ENCODE peak calls at places on chromosomes 12 and 14, in six cellular contexts. One of them, this sample, is unnamed.

GRCh38 chr12:83476695-83477094 is 790.0 kb downstream of the TMTC2 start:
- ATAC-seq in HCT116: no peak
- ATAC-seq in Panc1: no peak
- ATAC-seq in HepG2: no peak
- ATAC-seq in GM12878: no peak
- ATAC-seq in GM23338: no peak
- ATAC-seq in this sample: no peak

GRCh38 chr14:93039649-93040315 is 75.9 kb downstream of the ITPK1 start:
- ATAC-seq in HCT116: no peak
- ATAC-seq in Panc1: no peak
- ATAC-seq in HepG2: no peak
- ATAC-seq in GM12878: no peak
- ATAC-seq in GM23338: no peak
- ATAC-seq in this sample: peak

GRCh38 chr14:100755649-100756048 is 29.0 kb downstream of the DLK1 start:
- ATAC-seq in HCT116: peak
- ATAC-seq in Panc1: peak
- ATAC-seq in HepG2: no peak
- ATAC-seq in GM12878: no peak
- ATAC-seq in GM23338: no peak
- ATAC-seq in this sample: no peak

GRCh38 chr12:4974217-4974616 is 64.5 kb downstream of the KCNA1 start:
- ATAC-seq in HCT116: no peak
- ATAC-seq in Panc1: no peak
- ATAC-seq in HepG2: no peak
- ATAC-seq in GM12878: no peak
- ATAC-seq in GM23338: no peak
- ATAC-seq in this sample: no peak

GRCh38 chr14:60647081-60647836 is 2.0 kb downstream of the SIX1 start:
- ATAC-seq in HCT116: no peak
- ATAC-seq in Panc1: peak
- ATAC-seq in HepG2: peak
- ATAC-seq in GM12878: peak
- ATAC-seq in GM23338: peak
- ATAC-seq in this sample: no peak

GRCh38 chr12:120642086-120642485 is 1.7 kb downstream of the CABP1 start:
- ATAC-seq in HCT116: no peak
- ATAC-seq in Panc1: no peak
- ATAC-seq in HepG2: no peak
- ATAC-seq in GM12878: no peak
- ATAC-seq in GM23338: no peak
- ATAC-seq in this sample: no peak

GRCh38 chr14:98897605-98898309 is 374.2 kb downstream of the BCL11B start:
- ATAC-seq in HCT116: no peak
- ATAC-seq in Panc1: no peak
- ATAC-seq in HepG2: no peak
- ATAC-seq in GM12878: no peak
- ATAC-seq in GM23338: no peak
- ATAC-seq in this sample: no peak

GRCh38 chr14:105838107-105838506 is 311.7 kb downstream of the TMEM121 start:
- ATAC-seq in HCT116: no peak
- ATAC-seq in Panc1: no peak
- ATAC-seq in HepG2: no peak
- ATAC-seq in GM12878: no peak
- ATAC-seq in GM23338: no peak
- ATAC-seq in this sample: no peak

GRCh38 chr14:101072945-101073597 is 169.5 kb upstream of the RTL1 start:
- ATAC-seq in HCT116: peak
- ATAC-seq in Panc1: peak
- ATAC-seq in HepG2: peak
- ATAC-seq in GM12878: peak
- ATAC-seq in GM23338: peak
- ATAC-seq in this sample: no peak

GRCh38 chr12:120156315-120157259 is 37.9 kb downstream of the GCN1 start:
- ATAC-seq in HCT116: no peak
- ATAC-seq in Panc1: no peak
- ATAC-seq in HepG2: no peak
- ATAC-seq in GM12878: no peak
- ATAC-seq in GM23338: no peak
- ATAC-seq in this sample: no peak

GRCh38 chr12:54191126-54191525 is 2.3 kb upstream of the SMUG1 start:
- ATAC-seq in HCT116: no peak
- ATAC-seq in Panc1: no peak
- ATAC-seq in HepG2: no peak
- ATAC-seq in GM12878: no peak
- ATAC-seq in GM23338: no peak
- ATAC-seq in this sample: no peak

GRCh38 chr12:124680863-124681778 is 113.7 kb upstream of the NCOR2 start:
- ATAC-seq in HCT116: peak
- ATAC-seq in Panc1: peak
- ATAC-seq in HepG2: peak
- ATAC-seq in GM12878: peak
- ATAC-seq in GM23338: peak
- ATAC-seq in this sample: peak

GRCh38 chr12:120015313-120015712 is 26.3 kb downstream of the BICDL1 start:
- ATAC-seq in HCT116: no peak
- ATAC-seq in Panc1: no peak
- ATAC-seq in HepG2: no peak
- ATAC-seq in GM12878: peak
- ATAC-seq in GM23338: no peak
- ATAC-seq in this sample: no peak

GRCh38 chr14:67387195-67387594 is 24.8 kb downstream of the PLEK2 start:
- ATAC-seq in HCT116: peak
- ATAC-seq in Panc1: no peak
- ATAC-seq in HepG2: no peak
- ATAC-seq in GM12878: no peak
- ATAC-seq in GM23338: no peak
- ATAC-seq in this sample: no peak

GRCh38 chr14:65168840-65169239 is 66.5 kb upstream of the MAX start:
- ATAC-seq in HCT116: peak
- ATAC-seq in Panc1: no peak
- ATAC-seq in HepG2: no peak
- ATAC-seq in GM12878: peak
- ATAC-seq in GM23338: peak
- ATAC-seq in this sample: peak
- TF ChIP-seq POLR2AphosphoS5 in HCT116: no peak
- TF ChIP-seq POLR2AphosphoS5 in Panc1: no peak
- TF ChIP-seq POLR2AphosphoS5 in HepG2: no peak
- TF ChIP-seq POLR2AphosphoS5 in GM12878: no peak
- TF ChIP-seq POLR2AphosphoS5 in GM23338: no peak
- TF ChIP-seq POLR2AphosphoS5 in this sample: no peak

DNA sequence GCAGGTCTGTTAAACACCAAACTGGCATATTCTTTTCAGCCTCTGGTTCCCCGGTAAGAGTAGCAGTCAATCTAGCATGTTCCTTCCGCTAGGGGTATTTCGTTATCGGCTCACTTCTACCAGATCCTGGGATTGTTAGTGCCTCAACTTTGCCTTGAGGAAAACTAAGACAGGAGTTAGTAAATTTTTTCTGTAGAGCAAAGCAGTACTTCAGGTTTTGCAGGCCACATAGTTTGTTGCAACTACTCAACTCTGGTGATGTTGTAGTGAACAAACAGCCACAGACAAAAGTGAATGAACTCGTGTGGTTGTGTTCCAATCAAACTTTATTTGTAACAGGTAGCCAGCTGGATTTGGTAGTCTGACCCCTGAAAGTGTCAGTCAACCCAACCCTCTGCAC is 6.3 kb upstream of the CDH24 start:
- ATAC-seq in HCT116: no peak
- ATAC-seq in Panc1: no peak
- ATAC-seq in HepG2: no peak
- ATAC-seq in GM12878: no peak
- ATAC-seq in GM23338: no peak
- ATAC-seq in this sample: no peak
- H3K27ac ChIP-seq in HCT116: peak
- H3K27ac ChIP-seq in Panc1: no peak
- H3K27ac ChIP-seq in HepG2: no peak
- H3K27ac ChIP-seq in GM12878: no peak
- H3K27ac ChIP-seq in GM23338: no peak
- H3K27ac ChIP-seq in this sample: no peak

GRCh38 chr12:9642606-9643270 is 26.8 kb upstream of the CLEC2D start:
- ATAC-seq in HCT116: no peak
- ATAC-seq in Panc1: no peak
- ATAC-seq in HepG2: no peak
- ATAC-seq in GM12878: peak
- ATAC-seq in GM23338: no peak
- ATAC-seq in this sample: no peak

GRCh38 chr12:9648701-9649531 is 20.6 kb upstream of the CLEC2D start:
- ATAC-seq in HCT116: no peak
- ATAC-seq in Panc1: no peak
- ATAC-seq in HepG2: peak
- ATAC-seq in GM12878: peak
- ATAC-seq in GM23338: no peak
- ATAC-seq in this sample: no peak

GRCh38 chr12:9647825-9648700 is 21.4 kb upstream of the CLEC2D start:
- ATAC-seq in HCT116: peak
- ATAC-seq in Panc1: peak
- ATAC-seq in HepG2: peak
- ATAC-seq in GM12878: peak
- ATAC-seq in GM23338: peak
- ATAC-seq in this sample: peak

GRCh38 chr12:9649532-9649940 is 20.0 kb upstream of the CLEC2D start:
- ATAC-seq in HCT116: no peak
- ATAC-seq in Panc1: no peak
- ATAC-seq in HepG2: no peak
- ATAC-seq in GM12878: peak
- ATAC-seq in GM23338: peak
- ATAC-seq in this sample: no peak

GRCh38 chr12:9646794-9647622 is 22.5 kb upstream of the CLEC2D start:
- ATAC-seq in HCT116: no peak
- ATAC-seq in Panc1: peak
- ATAC-seq in HepG2: peak
- ATAC-seq in GM12878: no peak
- ATAC-seq in GM23338: peak
- ATAC-seq in this sample: no peak
- TF ChIP-seq POLR2AphosphoS5 in HCT116: no peak
- TF ChIP-seq POLR2AphosphoS5 in Panc1: no peak
- TF ChIP-seq POLR2AphosphoS5 in HepG2: no peak
- TF ChIP-seq POLR2AphosphoS5 in GM12878: no peak
- TF ChIP-seq POLR2AphosphoS5 in GM23338: no peak
- TF ChIP-seq POLR2AphosphoS5 in this sample: no peak

DNA sequence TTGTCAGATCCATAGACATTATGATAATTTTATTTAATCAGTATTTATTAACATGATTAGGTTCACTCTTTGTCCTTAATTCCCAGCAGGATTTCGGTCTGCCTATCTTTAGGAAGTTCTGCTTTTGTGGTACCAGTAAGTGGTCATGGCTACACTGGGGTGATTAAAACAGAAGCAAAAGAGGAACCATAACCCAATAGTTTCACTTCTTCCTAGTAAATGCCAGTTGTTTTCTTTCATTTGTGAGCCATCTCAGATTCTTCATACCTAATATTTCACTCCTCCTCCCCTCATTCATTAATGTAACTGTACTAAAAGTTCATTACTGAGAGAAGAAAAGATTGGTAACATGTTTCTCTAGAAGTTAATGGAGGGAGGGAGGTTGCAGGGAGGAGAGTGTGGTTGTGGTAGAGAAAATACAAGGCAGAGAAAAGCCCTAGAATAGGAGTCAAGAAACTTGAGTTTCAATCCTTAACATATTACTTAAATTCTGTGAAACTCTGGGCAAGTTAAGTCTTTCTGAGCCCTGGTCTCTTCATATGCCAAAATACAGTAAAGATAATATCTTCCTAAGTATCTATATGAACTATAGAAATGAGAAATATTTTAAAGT is 101.2 kb downstream of the PEBP1 start:
- ATAC-seq in HCT116: no peak
- ATAC-seq in Panc1: no peak
- ATAC-seq in HepG2: no peak
- ATAC-seq in GM12878: peak
- ATAC-seq in GM23338: no peak
- ATAC-seq in this sample: no peak
- H3K27ac ChIP-seq in HCT116: no peak
- H3K27ac ChIP-seq in Panc1: no peak
- H3K27ac ChIP-seq in HepG2: no peak
- H3K27ac ChIP-seq in GM12878: peak
- H3K27ac ChIP-seq in GM23338: no peak
- H3K27ac ChIP-seq in this sample: no peak

GRCh38 chr12:6327591-6328041 is 14.3 kb downstream of the TNFRSF1A start:
- ATAC-seq in HCT116: no peak
- ATAC-seq in Panc1: no peak
- ATAC-seq in HepG2: no peak
- ATAC-seq in GM12878: no peak
- ATAC-seq in GM23338: no peak
- ATAC-seq in this sample: no peak
- TF ChIP-seq POLR2AphosphoS5 in HCT116: peak
- TF ChIP-seq POLR2AphosphoS5 in Panc1: peak
- TF ChIP-seq POLR2AphosphoS5 in HepG2: no peak
- TF ChIP-seq POLR2AphosphoS5 in GM12878: no peak
- TF ChIP-seq POLR2AphosphoS5 in GM23338: no peak
- TF ChIP-seq POLR2AphosphoS5 in this sample: no peak

GRCh38 chr12:110592078-110592477 is 9.0 kb upstream of the PPTC7 start:
- ATAC-seq in HCT116: no peak
- ATAC-seq in Panc1: no peak
- ATAC-seq in HepG2: peak
- ATAC-seq in GM12878: no peak
- ATAC-seq in GM23338: no peak
- ATAC-seq in this sample: no peak

GRCh38 chr12:110590059-110590458 is 6.9 kb upstream of the PPTC7 start:
- ATAC-seq in HCT116: peak
- ATAC-seq in Panc1: no peak
- ATAC-seq in HepG2: no peak
- ATAC-seq in GM12878: peak
- ATAC-seq in GM23338: no peak
- ATAC-seq in this sample: no peak

GRCh38 chr12:110590806-110591326 is 7.7 kb upstream of the PPTC7 start:
- ATAC-seq in HCT116: no peak
- ATAC-seq in Panc1: no peak
- ATAC-seq in HepG2: peak
- ATAC-seq in GM12878: peak
- ATAC-seq in GM23338: peak
- ATAC-seq in this sample: peak

GRCh38 chr12:110591508-110592051 is 8.5 kb upstream of the PPTC7 start:
- ATAC-seq in HCT116: no peak
- ATAC-seq in Panc1: no peak
- ATAC-seq in HepG2: peak
- ATAC-seq in GM12878: peak
- ATAC-seq in GM23338: peak
- ATAC-seq in this sample: no peak
- H3K27ac ChIP-seq in HCT116: no peak
- H3K27ac ChIP-seq in Panc1: no peak
- H3K27ac ChIP-seq in HepG2: peak
- H3K27ac ChIP-seq in GM12878: peak
- H3K27ac ChIP-seq in GM23338: no peak
- H3K27ac ChIP-seq in this sample: peak

GRCh38 chr12:108694812-108695278 is 36.5 kb downstream of the CORO1C start:
- ATAC-seq in HCT116: no peak
- ATAC-seq in Panc1: no peak
- ATAC-seq in HepG2: no peak
- ATAC-seq in GM12878: peak
- ATAC-seq in GM23338: no peak
- ATAC-seq in this sample: no peak
- TF ChIP-seq POLR2AphosphoS5 in HCT116: no peak
- TF ChIP-seq POLR2AphosphoS5 in Panc1: no peak
- TF ChIP-seq POLR2AphosphoS5 in HepG2: no peak
- TF ChIP-seq POLR2AphosphoS5 in GM12878: no peak
- TF ChIP-seq POLR2AphosphoS5 in GM23338: no peak
- TF ChIP-seq POLR2AphosphoS5 in this sample: no peak

This sample was measured in gastroesophageal sphincter.